ENCODE peak calls at places on chromosomes 13 and 19, in five cellular contexts. M is psoas muscle, O is choroid plexus epithelial cell, D is endothelial cell, B is colonic mucosa. Q is an unnamed sample.

GRCh38 chr19:4722671-4723464 is 774 bp downstream of the DPP9 start:
- DNase-seq in B (peak), M (no peak), O (peak), D (no peak), Q (no peak)

GRCh38 chr13:80038371-80038770 is 302.6 kb downstream of the SPRY2 start:
- DNase-seq in M (no peak), B (no peak), O (no peak), D (no peak), Q (no peak)

GRCh38 chr13:64414381-64414780 is 2815.8 kb downstream of the PCDH9 start:
- DNase-seq in M (no peak), B (no peak), D (no peak), O (peak), Q (no peak)

GRCh38 chr13:25683056-25683455 is 311.3 kb downstream of the ATP8A2 start:
- DNase-seq in B (no peak), D (no peak), O (no peak), M (no peak), Q (no peak)

GRCh38 chr13:45370922-45371406 is 30.0 kb upstream of the TPT1 start:
- DNase-seq in O (peak), B (peak), D (peak), M (peak), Q (peak)

GRCh38 chr13:105774739-105775460 is 760.6 kb downstream of the EFNB2 start:
- DNase-seq in O (peak), B (no peak), D (no peak), M (no peak), Q (no peak)

GRCh38 chr19:55439052-55439451 is 4.0 kb downstream of the SHISA7 start:
- DNase-seq in D (no peak), O (no peak), M (no peak), B (no peak), Q (no peak)

GRCh38 chr13:97905517-97905916 is 48.0 kb upstream of the IPO5 start:
- DNase-seq in O (no peak), M (no peak), B (no peak), D (no peak), Q (no peak)

GRCh38 chr19:58563823-58564222 is 5.4 kb upstream of the UBE2M start:
- DNase-seq in D (no peak), B (no peak), O (no peak), M (no peak), Q (no peak)

GRCh38 chr13:32228330-32229041 is 86.7 kb downstream of the ZAR1L start:
- DNase-seq in O (peak), M (no peak), D (no peak), B (no peak), Q (no peak)

GRCh38 chr13:30933334-30933681 is 852 bp downstream of the TEX26 start:
- DNase-seq in D (no peak), B (no peak), M (no peak), O (no peak), Q (no peak)

GRCh38 chr13:71797487-71797886 is 69.5 kb downstream of the DACH1 start:
- DNase-seq in M (no peak), O (no peak), D (no peak), B (no peak), Q (no peak)

GRCh38 chr19:18520848-18521691 is 800 bp downstream of the ELL start:
- DNase-seq in O (no peak), D (peak), B (peak), M (peak), Q (no peak)

GRCh38 chr19:12574036-12574435 is 22.8 kb upstream of the ZNF564 start:
- DNase-seq in M (no peak), B (peak), D (no peak), O (no peak), Q (no peak)

GRCh38 chr19:32018014-32018413 is 327.4 kb upstream of the ZNF507 start:
- DNase-seq in M (no peak), D (no peak), O (peak), B (no peak), Q (no peak)

GRCh38 chr19:40453151-40453735 is 9.1 kb upstream of the SERTAD3 start:
- DNase-seq in B (no peak), O (no peak), M (no peak), D (no peak), Q (no peak)

GRCh38 chr13:110012102-110012739 is 225.8 kb upstream of the IRS2 start:
- DNase-seq in M (no peak), B (no peak), O (peak), D (no peak), Q (no peak)

GRCh38 chr13:78478183-78478582 is 125.2 kb downstream of the POU4F1 start:
- DNase-seq in O (no peak), B (no peak), D (no peak), M (no peak), Q (no peak)

GRCh38 chr13:50149143-50149703 is 134.0 kb downstream of the KCNRG start:
- DNase-seq in M (no peak), B (no peak), D (no peak), O (peak), Q (no peak)

GRCh38 chr13:112028481-112028880 is 38.5 kb upstream of the SOX1 start:
- DNase-seq in B (no peak), M (no peak), D (no peak), O (no peak), Q (no peak)

GRCh38 chr19:6421075-6422014 is 3.3 kb downstream of the KHSRP start:
- DNase-seq in M (no peak), O (no peak), D (no peak), B (no peak), Q (no peak)

GRCh38 chr13:112330479-112331407 is 45.4 kb upstream of the SPACA7 start:
- DNase-seq in M (no peak), B (no peak), O (no peak), D (no peak), Q (no peak)

GRCh38 chr13:36445806-36446423 is 13.6 kb downstream of the CCNA1 start:
- DNase-seq in O (peak), B (no peak), D (no peak), M (no peak), Q (no peak)

GRCh38 chr13:71396149-71396548 is 470.9 kb downstream of the DACH1 start:
- DNase-seq in M (no peak), D (no peak), O (no peak), B (no peak), Q (no peak)

GRCh38 chr13:20461860-20462532 is 63.7 kb downstream of the CRYL1 start:
- DNase-seq in D (no peak), B (no peak), M (no peak), O (no peak), Q (no peak)

GRCh38 chr13:53683146-53683545 is 654.5 kb downstream of the OLFM4 start:
- DNase-seq in M (no peak), D (no peak), B (no peak), O (no peak), Q (no peak)

GRCh38 chr19:4732680-4733114 is 9.1 kb upstream of the DPP9 start:
- DNase-seq in O (peak), D (peak), B (peak), M (no peak), Q (no peak)

GRCh38 chr19:50384685-50385535 is 763 bp downstream of the POLD1 start:
- DNase-seq in M (no peak), O (peak), D (no peak), B (no peak), Q (no peak)

GRCh38 chr13:113746143-113746525 is 12.9 kb upstream of the TMEM255B start:
- DNase-seq in B (peak), M (no peak), D (no peak), O (no peak), Q (no peak)

DNA sequence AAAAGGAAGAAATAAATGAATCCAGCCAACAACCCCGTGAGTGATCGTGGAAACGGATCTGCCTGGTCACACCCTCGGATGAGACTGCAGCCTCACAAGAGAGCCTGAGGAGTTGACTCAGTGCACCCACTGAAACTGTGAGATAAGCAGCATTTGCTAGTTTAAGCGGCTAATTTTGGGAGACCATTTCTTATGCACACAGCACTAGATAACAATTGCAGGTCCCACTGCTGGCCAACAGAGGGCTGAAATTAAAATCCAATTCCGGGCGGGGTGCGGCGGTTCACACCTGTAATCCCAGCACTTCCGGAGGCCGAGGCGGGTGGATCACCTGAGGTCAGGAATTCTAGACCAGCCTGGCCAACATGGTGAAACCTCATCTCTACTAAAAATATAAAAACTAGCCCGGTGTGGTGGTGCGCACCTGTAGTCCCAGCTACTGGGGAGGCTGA is 3.6 kb downstream of the UQCR11 start:
- DNase-seq in D (no peak), O (peak), M (no peak), B (no peak), Q (no peak)
- TF ChIP-seq CTCF in D (peak), O (peak), M (no peak), B (no peak), Q (no peak)

GRCh38 chr19:20365146-20365545 is 198.1 kb downstream of the ZNF486 start:
- DNase-seq in D (no peak), O (no peak), B (no peak), M (no peak), Q (no peak)

GRCh38 chr19:20357921-20358320 is 190.9 kb downstream of the ZNF486 start:
- DNase-seq in M (no peak), O (no peak), B (no peak), D (no peak), Q (no peak)

GRCh38 chr19:20359933-20360720 is 193.1 kb downstream of the ZNF486 start:
- DNase-seq in B (no peak), M (no peak), O (no peak), D (peak), Q (no peak)
- TF ChIP-seq CTCF in B (no peak), M (no peak), O (no peak), D (peak), Q (no peak)

DNA sequence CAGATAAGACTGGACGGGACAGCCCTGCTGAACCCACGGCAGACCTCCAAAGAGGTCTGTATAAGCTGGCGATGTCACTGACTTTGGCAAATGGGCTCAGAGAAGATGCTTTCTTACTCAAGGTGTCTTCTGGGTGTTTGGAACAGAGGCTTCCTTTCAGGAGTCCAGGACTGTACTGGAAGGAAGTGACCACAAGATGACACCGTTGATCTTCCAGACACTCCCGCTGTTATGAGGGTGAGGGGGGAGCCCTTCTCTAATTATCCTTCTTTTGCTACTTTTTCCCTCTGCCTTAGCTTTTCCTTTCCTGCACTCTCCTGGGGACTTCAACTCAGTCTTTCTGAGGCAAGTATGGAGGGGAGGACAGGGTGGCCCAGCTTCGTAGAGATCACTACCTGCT is 65.2 kb upstream of the ZNF599 start:
- DNase-seq in B (no peak), O (peak), M (no peak), D (no peak), Q (no peak)
- TF ChIP-seq CTCF in B (no peak), O (no peak), M (no peak), D (no peak), Q (no peak)

GRCh38 chr13:27556109-27556508 is 64.2 kb downstream of the LNX2 start:
- DNase-seq in B (no peak), O (peak), D (no peak), M (no peak), Q (no peak)
- TF ChIP-seq CTCF in B (no peak), O (peak), D (no peak), M (peak), Q (no peak)

GRCh38 chr19:2171349-2172145 is 7.8 kb downstream of the DOT1L start:
- DNase-seq in D (peak), O (peak), B (no peak), M (peak), Q (no peak)
- TF ChIP-seq CTCF in D (no peak), O (peak), B (no peak), M (no peak), Q (no peak)

GRCh38 chr13:67303661-67304333 is 73.7 kb upstream of the PCDH9 start:
- DNase-seq in M (no peak), B (no peak), O (no peak), D (no peak), Q (no peak)

DNA sequence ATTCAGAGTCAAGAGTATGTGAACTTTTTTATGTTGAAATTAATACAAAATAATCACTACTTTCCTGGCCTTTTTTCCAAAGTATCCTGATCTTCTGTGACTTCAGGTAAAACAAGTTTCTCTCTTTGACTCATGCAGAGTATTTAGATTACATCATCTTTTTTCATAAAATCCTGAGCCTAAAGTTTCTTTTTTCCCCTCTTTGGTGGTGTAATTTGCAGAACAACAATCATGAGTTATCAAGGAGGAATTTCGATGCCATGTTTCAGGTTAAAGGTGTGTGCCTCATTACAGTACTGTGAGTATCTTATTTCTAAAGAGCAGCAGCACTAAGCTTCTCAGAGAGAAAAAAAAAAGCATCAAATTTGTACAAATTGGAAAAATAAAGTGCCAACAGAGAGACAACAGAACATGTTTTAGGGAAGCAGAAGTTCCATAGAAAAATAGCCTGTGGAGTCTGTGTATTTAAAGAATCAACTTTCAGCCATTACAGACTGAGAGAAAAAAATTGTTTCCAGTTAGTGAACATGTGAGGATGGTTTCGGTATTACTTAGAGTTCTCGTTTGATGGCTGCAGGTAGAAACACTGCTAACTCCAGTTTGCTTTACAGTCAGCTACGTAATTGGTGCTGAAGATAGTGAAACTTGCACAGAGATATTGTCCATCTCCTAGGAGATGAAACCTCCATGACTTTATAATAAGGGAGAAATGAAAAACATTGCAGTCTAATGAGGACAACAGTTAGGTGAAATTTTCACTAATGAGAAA is 78.1 kb upstream of the PCDH9 start:
- DNase-seq in M (no peak), D (no peak), O (peak), B (no peak), Q (no peak)
- TF ChIP-seq CTCF in M (no peak), D (no peak), O (no peak), B (no peak), Q (no peak)